ENCODE peak calls at places on chromosome 6, in four cellular contexts. G, N, F and Q are unnamed samples.
A peak's percentile ranks its signal among the peaks of the same experiment; 100 is the strongest.

GRCh38 chr6:170522565-170523183 is 30.4 kb downstream of the PSMB1 start:
- DNase-seq in F (no peak), N (no peak), G (no peak), Q (no peak)

GRCh38 chr6:41182069-41183034 is 18.6 kb downstream of the TREML2 start:
- DNase-seq in F (no peak), G (peak; percentile 55), N (peak; percentile 12), Q (peak; percentile 12)

GRCh38 chr6:37239511-37239910 is 18.1 kb upstream of the TBC1D22B start:
- DNase-seq in G (no peak), F (no peak), N (no peak), Q (no peak)

GRCh38 chr6:169093770-169094553 is 159.7 kb downstream of the THBS2 start:
- DNase-seq in F (no peak), G (no peak), N (no peak), Q (no peak)

GRCh38 chr6:71248306-71248705 is 40.3 kb upstream of the OGFRL1 start:
- DNase-seq in F (no peak), G (no peak), N (peak; percentile 81), Q (peak; percentile 97)

GRCh38 chr6:6820688-6821238 is 232.2 kb downstream of the LY86 start:
- DNase-seq in N (no peak), F (no peak), G (no peak), Q (no peak)

GRCh38 chr6:167767715-167768107 is 59.0 kb upstream of the AFDN start:
- DNase-seq in G (no peak), F (no peak), N (no peak), Q (no peak)

GRCh38 chr6:32689531-32690505 is 23.4 kb upstream of the HLA-DQB1 start:
- DNase-seq in G (no peak), F (no peak), N (no peak), Q (no peak)

GRCh38 chr6:94270040-94270689 is 850.8 kb upstream of the EPHA7 start:
- DNase-seq in G (no peak), N (no peak), F (no peak), Q (no peak)

GRCh38 chr6:56766806-56767178 is 124.1 kb upstream of the DST start:
- DNase-seq in N (no peak), G (no peak), F (no peak), Q (no peak)

GRCh38 chr6:158810149-158811095 is 8.7 kb downstream of the EZR start:
- DNase-seq in N (no peak), F (no peak), G (no peak), Q (no peak)

GRCh38 chr6:29071831-29072723 is 15.0 kb downstream of the OR2B3 start:
- DNase-seq in G (no peak), F (no peak), N (peak; percentile 2), Q (no peak)
- TF ChIP-seq CTCF in G (no peak), F (no peak), N (peak; percentile 71), Q (peak; percentile 75)

GRCh38 chr6:122789862-122790739 is 1.0 kb downstream of the SMPDL3A start:
- DNase-seq in G (no peak), F (no peak), N (no peak), Q (no peak)

GRCh38 chr6:122792796-122793195 is 3.7 kb downstream of the SMPDL3A start:
- DNase-seq in N (no peak), F (no peak), G (no peak), Q (no peak)

GRCh38 chr6:122788663-122789062 is 395 bp upstream of the SMPDL3A start:
- DNase-seq in F (no peak), G (no peak), N (no peak), Q (no peak)

GRCh38 chr6:122789078-122789861 is at the start of gene SMPDL3A:
- DNase-seq in G (no peak), N (peak; percentile 71), F (peak; percentile 10), Q (no peak)

GRCh38 chr6:122790740-122791679 is 2.0 kb downstream of the SMPDL3A start:
- DNase-seq in G (no peak), N (no peak), F (no peak), Q (no peak)
- H3K4me3 ChIP-seq in G (no peak overlapping the region), N (peak overlapping the region; percentile 71), F (peak overlapping the region; percentile 80), Q (peak overlapping the region; percentile 74)

GRCh38 chr6:134577998-134578397 is 260.1 kb upstream of the SGK1 start:
- DNase-seq in G (no peak), F (no peak), N (no peak), Q (no peak)
- TF ChIP-seq CTCF in G (no peak), F (no peak), N (no peak), Q (peak; percentile 42)

GRCh38 chr6:134436281-134436815 is 118.4 kb upstream of the SGK1 start:
- DNase-seq in G (peak; percentile 53), F (peak; percentile 41), N (peak; percentile 81), Q (peak; percentile 90)
- H3K4me3 ChIP-seq in G (no peak overlapping the region), F (no peak overlapping the region), N (no peak overlapping the region), Q (peak overlapping the region; percentile 9)

GRCh38 chr6:111709615-111710398 is 104.1 kb upstream of the TRAF3IP2 start:
- DNase-seq in N (peak; percentile 49), G (peak; percentile 70), F (no peak), Q (peak; percentile 19)
- TF ChIP-seq CTCF in N (peak; percentile 44), G (peak; percentile 80), F (peak; percentile 77), Q (peak; percentile 63)